ENCODE peak calls at places on chromosomes 13 and 19, in four cellular contexts. Q is effector memory CD4-positive, alpha-beta T cell; B is GM23248; W is CD8-positive, alpha-beta memory T cell. P is an unnamed sample. For H3K4me1 and H3K27me3, the result is how much of the 10 kb centered on the place peaks cover.

GRCh38 chr19:55526216-55527196 is 10.4 kb downstream of the SBK2 start:
- DNase-seq in Q (no peak), B (peak), W (no peak), P (no peak)

GRCh38 chr13:35093356-35093755 is 151.3 kb downstream of the NBEA start:
- DNase-seq in Q (no peak), B (no peak), W (no peak), P (no peak)

GRCh38 chr19:53365899-53366493 is 491 bp downstream of the ZNF525 start:
- DNase-seq in Q (peak), B (peak), W (no peak), P (no peak)

GRCh38 chr19:16575861-16576689 is 3.9 kb upstream of the SLC35E1 start:
- DNase-seq in Q (no peak), B (no peak), W (no peak), P (no peak)

GRCh38 chr19:32018014-32018413 is 327.4 kb upstream of the ZNF507 start:
- DNase-seq in Q (no peak), B (peak), W (no peak), P (no peak)

GRCh38 chr13:109792416-109793090 is 6.2 kb upstream of the IRS2 start:
- DNase-seq in Q (no peak), B (no peak), W (no peak), P (no peak)

GRCh38 chr19:15897738-15898276 is at the start of gene CYP4F2:
- DNase-seq in Q (no peak), B (no peak), W (no peak), P (no peak)

GRCh38 chr13:28239374-28239773 is 101.0 kb downstream of the PAN3 start:
- DNase-seq in Q (no peak), B (peak), W (no peak), P (no peak)

GRCh38 chr19:35132254-35132653 is 2.6 kb downstream of the LGI4 start:
- DNase-seq in Q (no peak), B (no peak), W (no peak), P (no peak)

GRCh38 chr19:35135389-35135909 is 590 bp upstream of the LGI4 start:
- DNase-seq in Q (no peak), B (peak), W (peak), P (no peak)

GRCh38 chr19:35133826-35134225 is 1.0 kb downstream of the LGI4 start:
- DNase-seq in Q (no peak), B (no peak), W (no peak), P (no peak)

GRCh38 chr19:35136231-35136630 is 1.4 kb upstream of the LGI4 start:
- DNase-seq in Q (no peak), B (no peak), W (no peak), P (no peak)

DNA sequence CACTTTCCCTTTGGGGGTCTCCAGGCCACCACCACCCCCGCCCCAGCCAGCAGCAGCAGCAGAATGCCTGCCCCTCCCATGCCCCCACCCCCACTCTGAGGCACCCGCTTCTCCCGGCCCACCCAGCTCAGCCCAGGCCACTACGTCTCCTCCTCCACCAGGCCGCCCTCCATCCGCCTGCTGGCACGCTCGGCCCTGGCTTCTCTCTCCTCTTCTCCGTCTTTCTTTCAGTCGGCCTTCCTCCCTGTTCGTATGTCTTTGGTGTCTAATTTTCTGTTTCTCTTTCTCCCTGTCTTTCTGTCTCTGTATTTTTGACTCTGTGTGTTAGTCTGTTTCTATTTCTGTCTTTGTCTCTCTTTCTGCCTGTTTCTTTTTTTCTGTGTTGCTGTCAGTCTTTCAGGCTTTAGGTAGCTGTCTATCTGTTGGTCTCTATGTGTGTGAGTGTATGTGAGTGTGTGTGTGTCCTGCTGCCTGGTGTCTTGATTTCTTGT is at the start of gene LGI4:
- DNase-seq in Q (no peak), B (peak), W (no peak), P (no peak)
- H3K4me1 ChIP-seq in Q (under half), B (under half), W (under half), P (under half)

DNA sequence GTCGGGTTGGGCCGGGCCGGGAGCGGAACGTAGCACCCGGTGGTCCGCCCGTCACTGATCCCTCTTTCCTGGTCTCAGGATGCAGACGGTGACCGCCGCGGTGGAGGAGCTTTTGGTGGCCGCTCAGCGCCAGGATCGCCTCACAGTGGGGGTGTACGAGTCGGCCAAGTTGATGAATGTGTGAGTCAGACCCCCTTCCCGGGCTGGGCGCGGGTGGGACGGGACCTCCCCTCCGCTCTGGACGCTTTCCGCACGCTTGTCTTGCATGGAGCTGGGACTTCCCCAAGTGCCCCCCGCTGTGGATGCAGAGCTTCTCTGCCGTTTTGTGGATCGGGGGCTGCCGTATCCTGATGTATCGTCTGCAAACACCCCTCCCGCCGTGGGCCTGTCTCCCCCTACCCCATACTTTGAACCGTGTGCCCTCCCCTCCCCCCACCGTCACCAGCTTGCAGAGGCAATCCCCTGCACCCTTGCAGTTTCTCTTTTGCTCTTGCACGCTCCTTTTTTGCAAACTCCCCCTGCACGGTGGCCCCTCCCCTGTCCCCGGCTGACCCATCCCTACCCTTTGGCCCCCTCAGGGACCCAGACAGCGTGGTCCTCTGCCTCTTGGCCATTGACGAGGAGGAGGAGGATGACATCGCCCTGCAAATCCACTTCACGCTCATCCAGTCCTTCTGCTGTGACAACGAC is 669 bp downstream of the GADD45B start:
- DNase-seq in Q (peak), B (peak), W (peak), P (no peak)
- H3K27me3 ChIP-seq in Q (under half), B (under half), W (under half), P (under half)

GRCh38 chr13:30290812-30291436 is 16.4 kb downstream of the KATNAL1 start:
- DNase-seq in Q (no peak), B (no peak), W (no peak), P (no peak)
- H3K4me1 ChIP-seq in Q (under half), B (under half), W (under half), P (under half)

DNA sequence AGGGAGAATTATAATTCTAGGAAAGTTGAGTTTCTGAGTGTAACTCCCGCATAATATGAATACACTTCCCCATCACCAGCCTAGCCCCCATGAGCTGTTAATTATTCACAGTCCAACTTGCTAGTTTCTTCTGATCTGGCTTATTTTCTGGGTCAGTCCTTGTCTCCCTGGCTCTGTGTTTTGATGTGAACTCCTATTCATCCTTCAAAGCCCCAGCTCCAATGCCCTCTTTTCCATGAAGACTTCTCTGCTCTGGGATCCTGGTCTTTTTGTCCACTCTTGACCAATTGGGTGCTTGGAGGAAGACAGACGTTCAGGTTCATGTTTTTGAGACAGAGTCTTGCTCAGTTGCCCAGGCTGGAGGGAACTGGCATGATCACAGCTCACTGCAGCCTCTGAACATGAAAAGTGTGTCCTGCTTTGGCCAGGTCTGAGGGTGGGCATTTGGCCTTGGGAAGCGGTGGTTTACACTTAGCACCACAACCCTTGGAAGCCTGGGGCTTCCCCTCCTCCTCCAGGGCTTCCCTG is 603 bp downstream of the LRG1 start:
- DNase-seq in Q (no peak), B (no peak), W (no peak), P (no peak)
- H3K27me3 ChIP-seq in Q (under half), B (under half), W (under half), P (under half)

GRCh38 chr19:41869374-41869955 is 7.6 kb upstream of the CD79A start:
- DNase-seq in Q (no peak), B (no peak), W (no peak), P (no peak)
- H3K4me1 ChIP-seq in Q (half or more), B (under half), W (half or more), P (under half)

GRCh38 chr13:21138561-21138960 is 37.8 kb downstream of the SKA3 start:
- DNase-seq in Q (no peak), B (no peak), W (no peak), P (no peak)
- H3K27me3 ChIP-seq in Q (under half), B (under half), W (under half), P (under half)

GRCh38 chr19:40550951-40551350 is 25.7 kb upstream of the SHKBP1 start:
- DNase-seq in Q (no peak), B (no peak), W (no peak), P (no peak)
- H3K4me1 ChIP-seq in Q (under half), B (under half), W (under half), P (under half)

GRCh38 chr19:7874080-7874856 is at the start of gene PRR36:
- DNase-seq in Q (no peak), B (no peak), W (no peak), P (no peak)

GRCh38 chr19:7872306-7873204 is 1.6 kb downstream of the PRR36 start:
- DNase-seq in Q (no peak), B (no peak), W (no peak), P (no peak)

GRCh38 chr19:7873304-7874079 is 698 bp downstream of the PRR36 start:
- DNase-seq in Q (no peak), B (no peak), W (no peak), P (no peak)

GRCh38 chr19:7877249-7877836 is 3.2 kb upstream of the PRR36 start:
- DNase-seq in Q (no peak), B (no peak), W (no peak), P (no peak)

DNA sequence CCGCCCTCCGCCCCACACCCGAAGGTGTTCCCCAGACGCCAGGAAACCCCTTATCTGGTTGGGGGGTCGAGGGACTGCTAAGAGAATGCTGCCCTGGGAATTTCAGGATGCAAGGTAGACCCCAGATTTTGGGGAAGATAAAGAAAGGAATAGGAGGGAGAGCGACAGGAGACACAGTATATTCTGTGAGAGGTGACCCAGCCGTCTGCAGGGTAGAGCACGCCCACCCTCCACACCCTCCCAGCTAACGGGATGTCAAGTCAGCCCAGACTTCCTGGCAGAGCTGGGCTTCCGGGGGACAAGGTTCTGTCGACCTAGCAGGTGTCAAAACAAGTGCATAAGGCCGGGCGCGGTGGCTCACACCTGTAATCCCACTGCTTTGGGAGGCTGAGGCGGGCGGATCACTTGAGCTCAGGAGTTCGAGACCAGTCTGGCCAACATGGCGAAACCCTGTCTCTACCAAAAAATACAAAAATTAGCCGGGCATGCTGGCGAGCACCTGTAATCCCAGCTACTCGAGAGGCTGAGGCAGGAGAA is 735 bp upstream of the PRR36 start:
- DNase-seq in Q (no peak), B (no peak), W (no peak), P (no peak)
- H3K27me3 ChIP-seq in Q (under half), B (under half), W (under half), P (under half)